ENCODE peak calls at places on chromosomes 2 and 18, in four cellular contexts. One of them, this sample, is unnamed.

GRCh38 chr2:108615480-108616090 is 81.3 kb downstream of the LIMS1 start:
- DNase-seq in nephron progenitor cell: no peak
- DNase-seq in IMR-90: no peak
- DNase-seq in prostate gland: no peak
- DNase-seq in this sample: no peak

GRCh38 chr2:95258271-95258670 is 16.0 kb upstream of the PROM2 start:
- DNase-seq in nephron progenitor cell: no peak
- DNase-seq in IMR-90: no peak
- DNase-seq in prostate gland: no peak
- DNase-seq in this sample: no peak

GRCh38 chr2:62663920-62664319 is 41.6 kb upstream of the EHBP1 start:
- DNase-seq in nephron progenitor cell: no peak
- DNase-seq in IMR-90: no peak
- DNase-seq in prostate gland: no peak
- DNase-seq in this sample: no peak

GRCh38 chr2:239577306-239577705 is 176.5 kb upstream of the HDAC4 start:
- DNase-seq in nephron progenitor cell: no peak
- DNase-seq in IMR-90: no peak
- DNase-seq in prostate gland: no peak
- DNase-seq in this sample: no peak

GRCh38 chr2:39724828-39725144 is 54.3 kb downstream of the THUMPD2 start:
- DNase-seq in nephron progenitor cell: no peak
- DNase-seq in IMR-90: no peak
- DNase-seq in prostate gland: peak
- DNase-seq in this sample: no peak

GRCh38 chr18:23377669-23378469 is 75.2 kb upstream of the RIOK3 start:
- DNase-seq in nephron progenitor cell: no peak
- DNase-seq in IMR-90: peak
- DNase-seq in prostate gland: no peak
- DNase-seq in this sample: no peak

GRCh38 chr18:79826966-79827365 is 29.2 kb downstream of the KCNG2 start:
- DNase-seq in nephron progenitor cell: no peak
- DNase-seq in IMR-90: no peak
- DNase-seq in prostate gland: no peak
- DNase-seq in this sample: no peak

GRCh38 chr2:1010373-1011017 is 59.8 kb downstream of the SNTG2 start:
- DNase-seq in nephron progenitor cell: peak
- DNase-seq in IMR-90: no peak
- DNase-seq in prostate gland: no peak
- DNase-seq in this sample: no peak

GRCh38 chr18:47968006-47968676 is 37.7 kb upstream of the SMAD2 start:
- DNase-seq in nephron progenitor cell: peak
- DNase-seq in IMR-90: no peak
- DNase-seq in prostate gland: no peak
- DNase-seq in this sample: no peak

GRCh38 chr2:172561270-172561669 is 5.4 kb downstream of the PDK1 start:
- DNase-seq in nephron progenitor cell: no peak
- DNase-seq in IMR-90: peak
- DNase-seq in prostate gland: no peak
- DNase-seq in this sample: no peak

GRCh38 chr2:4914551-4914950 is 777.6 kb upstream of the SOX11 start:
- DNase-seq in nephron progenitor cell: no peak
- DNase-seq in IMR-90: no peak
- DNase-seq in prostate gland: no peak
- DNase-seq in this sample: no peak

GRCh38 chr2:12605936-12606335 is 110.8 kb upstream of the TRIB2 start:
- DNase-seq in nephron progenitor cell: no peak
- DNase-seq in IMR-90: peak
- DNase-seq in prostate gland: no peak
- DNase-seq in this sample: no peak

GRCh38 chr2:12604248-12604801 is 112.4 kb upstream of the TRIB2 start:
- DNase-seq in nephron progenitor cell: no peak
- DNase-seq in IMR-90: no peak
- DNase-seq in prostate gland: no peak
- DNase-seq in this sample: no peak

GRCh38 chr2:12605366-12605765 is 111.4 kb upstream of the TRIB2 start:
- DNase-seq in nephron progenitor cell: no peak
- DNase-seq in IMR-90: no peak
- DNase-seq in prostate gland: no peak
- DNase-seq in this sample: no peak

GRCh38 chr2:12607971-12608370 is 108.8 kb upstream of the TRIB2 start:
- DNase-seq in nephron progenitor cell: no peak
- DNase-seq in IMR-90: peak
- DNase-seq in prostate gland: no peak
- DNase-seq in this sample: no peak

DNA sequence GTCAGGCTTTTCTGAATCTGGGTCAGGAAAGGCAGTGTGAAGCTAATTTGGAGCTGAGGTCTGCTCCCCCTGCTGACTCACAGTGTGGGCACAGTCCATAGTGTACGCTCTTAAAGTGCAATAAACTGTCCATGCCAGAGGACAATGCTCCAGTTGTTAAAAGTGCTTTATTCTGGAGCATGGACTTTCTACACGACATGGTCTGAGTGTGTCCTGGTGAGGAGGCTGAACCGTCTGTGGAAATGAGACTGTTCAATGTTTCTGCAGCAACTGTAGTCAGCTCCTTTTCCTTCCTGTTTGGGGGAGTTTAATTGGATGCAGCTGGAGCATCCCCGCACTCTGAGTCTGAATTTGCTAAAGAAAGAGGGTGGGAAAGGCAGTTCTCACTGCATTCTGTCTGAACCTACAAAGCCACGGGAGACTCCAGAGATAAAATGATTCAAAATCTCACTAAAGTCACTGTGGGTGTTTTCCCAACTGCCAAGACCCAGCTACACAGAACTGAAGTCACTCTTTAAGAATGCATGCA is 110.2 kb upstream of the TRIB2 start:
- DNase-seq in nephron progenitor cell: no peak
- DNase-seq in IMR-90: peak
- DNase-seq in prostate gland: no peak
- DNase-seq in this sample: no peak
- TF ChIP-seq CTCF in nephron progenitor cell: no peak
- TF ChIP-seq CTCF in IMR-90: peak
- TF ChIP-seq CTCF in prostate gland: no peak
- TF ChIP-seq CTCF in this sample: no peak

DNA sequence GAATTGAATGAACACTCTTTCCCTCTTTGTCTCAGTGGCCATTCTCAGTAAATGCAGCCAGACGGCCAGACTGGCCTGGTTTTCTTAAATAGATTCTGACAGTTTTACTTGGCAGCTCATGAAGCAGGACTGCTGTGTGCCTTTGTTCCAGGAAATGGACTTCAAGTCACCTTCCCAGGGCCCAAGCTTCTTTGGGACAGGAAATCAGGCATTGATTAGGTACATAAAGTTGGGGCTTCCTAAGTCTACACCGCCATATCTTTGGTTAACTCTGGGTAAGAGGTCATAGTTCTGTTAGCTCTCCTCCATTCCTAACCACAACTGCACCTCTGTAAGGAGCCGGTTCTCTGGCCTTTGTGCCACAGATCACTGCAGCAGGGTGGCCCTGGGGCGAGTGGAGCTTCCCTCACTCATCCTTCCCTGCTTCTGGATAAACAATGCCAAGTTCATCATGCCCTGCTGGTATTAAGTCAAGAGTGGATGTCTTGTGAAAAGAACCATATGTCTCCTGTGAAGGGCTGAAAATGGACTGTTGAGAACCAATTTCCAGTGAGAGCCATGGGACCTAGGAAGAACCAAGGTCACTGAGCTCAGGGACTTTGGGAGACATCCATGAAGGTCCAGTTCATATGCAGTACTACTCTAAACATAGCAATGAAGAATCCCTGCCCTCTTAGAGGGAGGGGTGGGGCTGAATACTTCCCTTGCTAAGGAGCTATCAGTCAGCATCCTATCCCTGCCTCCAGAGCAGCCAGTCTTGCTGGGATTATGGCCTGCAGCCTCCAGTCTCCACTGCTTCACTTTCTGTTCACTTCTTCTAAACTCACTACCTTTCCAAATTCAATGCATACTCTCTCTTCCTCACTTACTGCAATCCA is 122.6 kb upstream of the XPO1 start:
- DNase-seq in nephron progenitor cell: no peak
- DNase-seq in IMR-90: no peak
- DNase-seq in prostate gland: no peak
- DNase-seq in this sample: no peak
- TF ChIP-seq CTCF in nephron progenitor cell: no peak
- TF ChIP-seq CTCF in IMR-90: no peak
- TF ChIP-seq CTCF in prostate gland: no peak
- TF ChIP-seq CTCF in this sample: no peak

GRCh38 chr18:5066380-5066977 is 130.6 kb downstream of the AKAIN1 start:
- DNase-seq in nephron progenitor cell: no peak
- DNase-seq in IMR-90: no peak
- DNase-seq in prostate gland: no peak
- DNase-seq in this sample: peak
- TF ChIP-seq CTCF in nephron progenitor cell: peak
- TF ChIP-seq CTCF in IMR-90: no peak
- TF ChIP-seq CTCF in prostate gland: no peak
- TF ChIP-seq CTCF in this sample: peak

GRCh38 chr2:46300406-46300832 is 3.2 kb downstream of the EPAS1 start:
- DNase-seq in nephron progenitor cell: no peak
- DNase-seq in IMR-90: no peak
- DNase-seq in prostate gland: no peak
- DNase-seq in this sample: no peak
- TF ChIP-seq CTCF in nephron progenitor cell: no peak
- TF ChIP-seq CTCF in IMR-90: no peak
- TF ChIP-seq CTCF in prostate gland: peak
- TF ChIP-seq CTCF in this sample: peak

DNA sequence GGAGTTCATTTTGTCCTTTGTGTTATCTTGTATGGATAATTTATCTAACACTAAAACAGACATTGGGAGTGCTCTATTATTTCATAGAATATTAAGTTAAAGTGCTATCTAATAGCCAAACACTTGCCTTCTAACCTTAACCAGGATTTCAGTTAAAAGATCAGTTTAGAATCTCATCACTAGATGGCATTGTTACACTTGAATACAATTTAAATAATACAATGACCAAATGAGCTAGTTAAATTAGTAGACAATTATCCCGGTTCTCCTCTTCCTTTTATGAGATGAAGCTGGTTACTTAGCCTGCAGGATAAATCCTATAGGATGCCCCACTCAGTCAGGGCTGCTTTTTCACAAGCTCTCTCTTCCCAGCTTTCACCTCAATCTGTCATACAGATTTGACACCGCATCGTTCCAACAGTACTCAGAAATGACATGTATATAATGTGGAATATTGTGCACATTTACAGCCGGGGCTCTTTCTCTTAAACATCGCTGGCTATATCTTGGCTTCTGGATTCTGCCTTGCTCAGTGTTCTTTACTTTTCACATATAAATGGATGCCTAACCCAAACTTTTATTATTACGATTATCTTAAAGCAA is 678.8 kb downstream of the KCNJ3 start:
- DNase-seq in nephron progenitor cell: no peak
- DNase-seq in IMR-90: peak
- DNase-seq in prostate gland: no peak
- DNase-seq in this sample: no peak
- TF ChIP-seq CTCF in nephron progenitor cell: peak
- TF ChIP-seq CTCF in IMR-90: peak
- TF ChIP-seq CTCF in prostate gland: no peak
- TF ChIP-seq CTCF in this sample: peak

DNA sequence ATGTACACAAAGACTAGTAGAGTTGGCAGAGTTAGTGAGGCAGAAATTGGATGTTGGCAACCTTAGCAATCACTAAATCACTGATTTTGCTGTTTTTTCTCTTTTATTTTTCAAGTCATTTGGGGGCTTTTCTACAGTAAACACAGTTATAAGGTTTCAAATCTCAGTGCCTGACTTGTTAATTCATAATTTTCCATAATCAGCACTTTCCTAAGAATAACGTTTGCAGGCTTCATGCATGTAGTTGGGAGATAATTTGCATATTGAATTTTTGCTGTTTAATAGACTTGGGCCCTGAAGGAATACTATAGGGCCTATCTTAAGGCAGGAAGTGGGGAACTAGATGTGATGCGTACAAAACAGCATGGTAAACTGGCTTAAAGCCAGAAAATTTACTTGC is 127.1 kb upstream of the SMIM21 start:
- DNase-seq in nephron progenitor cell: no peak
- DNase-seq in IMR-90: no peak
- DNase-seq in prostate gland: no peak
- DNase-seq in this sample: no peak
- TF ChIP-seq CTCF in nephron progenitor cell: no peak
- TF ChIP-seq CTCF in IMR-90: no peak
- TF ChIP-seq CTCF in prostate gland: no peak
- TF ChIP-seq CTCF in this sample: no peak

GRCh38 chr2:222355860-222356259 is 57.1 kb upstream of the PAX3 start:
- DNase-seq in nephron progenitor cell: no peak
- DNase-seq in IMR-90: no peak
- DNase-seq in prostate gland: no peak
- DNase-seq in this sample: no peak
- TF ChIP-seq CTCF in nephron progenitor cell: no peak
- TF ChIP-seq CTCF in IMR-90: no peak
- TF ChIP-seq CTCF in prostate gland: no peak
- TF ChIP-seq CTCF in this sample: no peak